ENCODE peak calls at places on chromosome 6, in ten cellular contexts. One of them, this sample, is unnamed. For H3K4me1, the result is how much of the 10 kb centered on the place peaks cover.

GRCh38 chr6:151689499-151690201 is 117.8 kb upstream of the ESR1 start:
- DNase-seq in RWPE2: no peak
- DNase-seq in tibial nerve: no peak
- DNase-seq in HepG2: no peak
- DNase-seq in mammary epithelial cell: no peak
- DNase-seq in upper lobe of right lung: no peak
- DNase-seq in endothelial cell of umbilical vein: no peak
- DNase-seq in left ventricle myocardium inferior: no peak
- DNase-seq in naive thymus-derived CD4-positive, alpha-beta T cell: no peak
- DNase-seq in pancreas: no peak
- DNase-seq in this sample: no peak

GRCh38 chr6:122061855-122062254 is 337.6 kb upstream of the HSF2 start:
- DNase-seq in tibial nerve: no peak
- DNase-seq in upper lobe of right lung: no peak
- DNase-seq in HepG2: no peak
- DNase-seq in RWPE2: no peak
- DNase-seq in left ventricle myocardium inferior: no peak
- DNase-seq in endothelial cell of umbilical vein: no peak
- DNase-seq in pancreas: no peak
- DNase-seq in naive thymus-derived CD4-positive, alpha-beta T cell: no peak
- DNase-seq in mammary epithelial cell: no peak
- DNase-seq in this sample: no peak

GRCh38 chr6:106275692-106276091 is 49.9 kb downstream of the ATG5 start:
- DNase-seq in upper lobe of right lung: no peak
- DNase-seq in mammary epithelial cell: no peak
- DNase-seq in pancreas: no peak
- DNase-seq in tibial nerve: no peak
- DNase-seq in left ventricle myocardium inferior: no peak
- DNase-seq in endothelial cell of umbilical vein: no peak
- DNase-seq in HepG2: no peak
- DNase-seq in naive thymus-derived CD4-positive, alpha-beta T cell: no peak
- DNase-seq in RWPE2: no peak
- DNase-seq in this sample: no peak

GRCh38 chr6:85068221-85068620 is 303.8 kb upstream of the TBX18 start:
- DNase-seq in HepG2: no peak
- DNase-seq in tibial nerve: no peak
- DNase-seq in pancreas: no peak
- DNase-seq in RWPE2: no peak
- DNase-seq in endothelial cell of umbilical vein: no peak
- DNase-seq in mammary epithelial cell: no peak
- DNase-seq in upper lobe of right lung: no peak
- DNase-seq in naive thymus-derived CD4-positive, alpha-beta T cell: no peak
- DNase-seq in left ventricle myocardium inferior: no peak
- DNase-seq in this sample: no peak

GRCh38 chr6:12138377-12138776 is 126.3 kb downstream of the HIVEP1 start:
- DNase-seq in mammary epithelial cell: no peak
- DNase-seq in HepG2: peak
- DNase-seq in pancreas: no peak
- DNase-seq in RWPE2: no peak
- DNase-seq in upper lobe of right lung: no peak
- DNase-seq in left ventricle myocardium inferior: no peak
- DNase-seq in endothelial cell of umbilical vein: no peak
- DNase-seq in naive thymus-derived CD4-positive, alpha-beta T cell: peak
- DNase-seq in tibial nerve: no peak
- DNase-seq in this sample: no peak

GRCh38 chr6:164230259-164230658 is 815.7 kb downstream of the QKI start:
- DNase-seq in tibial nerve: no peak
- DNase-seq in upper lobe of right lung: no peak
- DNase-seq in naive thymus-derived CD4-positive, alpha-beta T cell: no peak
- DNase-seq in RWPE2: no peak
- DNase-seq in endothelial cell of umbilical vein: no peak
- DNase-seq in HepG2: no peak
- DNase-seq in pancreas: no peak
- DNase-seq in left ventricle myocardium inferior: no peak
- DNase-seq in mammary epithelial cell: no peak
- DNase-seq in this sample: no peak

GRCh38 chr6:161074496-161075140 is 83.0 kb downstream of the MAP3K4 start:
- DNase-seq in mammary epithelial cell: no peak
- DNase-seq in left ventricle myocardium inferior: no peak
- DNase-seq in naive thymus-derived CD4-positive, alpha-beta T cell: no peak
- DNase-seq in endothelial cell of umbilical vein: no peak
- DNase-seq in RWPE2: no peak
- DNase-seq in tibial nerve: no peak
- DNase-seq in upper lobe of right lung: no peak
- DNase-seq in HepG2: no peak
- DNase-seq in pancreas: no peak
- DNase-seq in this sample: no peak

GRCh38 chr6:1705630-1706029 is 95.9 kb downstream of the FOXC1 start:
- DNase-seq in pancreas: no peak
- DNase-seq in upper lobe of right lung: no peak
- DNase-seq in mammary epithelial cell: no peak
- DNase-seq in endothelial cell of umbilical vein: no peak
- DNase-seq in tibial nerve: no peak
- DNase-seq in naive thymus-derived CD4-positive, alpha-beta T cell: no peak
- DNase-seq in HepG2: no peak
- DNase-seq in RWPE2: no peak
- DNase-seq in left ventricle myocardium inferior: no peak
- DNase-seq in this sample: no peak

GRCh38 chr6:105424177-105424783 is 21.4 kb upstream of the PREP start:
- DNase-seq in RWPE2: no peak
- DNase-seq in pancreas: peak
- DNase-seq in tibial nerve: peak
- DNase-seq in endothelial cell of umbilical vein: peak
- DNase-seq in HepG2: peak
- DNase-seq in mammary epithelial cell: peak
- DNase-seq in upper lobe of right lung: no peak
- DNase-seq in naive thymus-derived CD4-positive, alpha-beta T cell: peak
- DNase-seq in left ventricle myocardium inferior: no peak
- DNase-seq in this sample: peak

GRCh38 chr6:133187657-133188453 is 53.3 kb upstream of the EYA4 start:
- DNase-seq in RWPE2: no peak
- DNase-seq in HepG2: no peak
- DNase-seq in tibial nerve: no peak
- DNase-seq in pancreas: no peak
- DNase-seq in left ventricle myocardium inferior: no peak
- DNase-seq in mammary epithelial cell: no peak
- DNase-seq in upper lobe of right lung: no peak
- DNase-seq in naive thymus-derived CD4-positive, alpha-beta T cell: no peak
- DNase-seq in endothelial cell of umbilical vein: no peak
- DNase-seq in this sample: no peak

GRCh38 chr6:170048615-170049256 is 242.1 kb downstream of the DLL1 start:
- DNase-seq in naive thymus-derived CD4-positive, alpha-beta T cell: no peak
- DNase-seq in tibial nerve: no peak
- DNase-seq in upper lobe of right lung: peak
- DNase-seq in HepG2: no peak
- DNase-seq in pancreas: no peak
- DNase-seq in mammary epithelial cell: no peak
- DNase-seq in RWPE2: peak
- DNase-seq in left ventricle myocardium inferior: no peak
- DNase-seq in endothelial cell of umbilical vein: no peak
- DNase-seq in this sample: no peak

GRCh38 chr6:20830576-20830975 is 296.3 kb downstream of the CDKAL1 start:
- DNase-seq in mammary epithelial cell: no peak
- DNase-seq in upper lobe of right lung: no peak
- DNase-seq in left ventricle myocardium inferior: no peak
- DNase-seq in naive thymus-derived CD4-positive, alpha-beta T cell: no peak
- DNase-seq in pancreas: no peak
- DNase-seq in endothelial cell of umbilical vein: no peak
- DNase-seq in HepG2: no peak
- DNase-seq in tibial nerve: no peak
- DNase-seq in RWPE2: no peak
- DNase-seq in this sample: no peak

GRCh38 chr6:43077981-43078411 is 1.9 kb downstream of the PTK7 start:
- DNase-seq in RWPE2: no peak
- DNase-seq in naive thymus-derived CD4-positive, alpha-beta T cell: no peak
- DNase-seq in mammary epithelial cell: no peak
- DNase-seq in endothelial cell of umbilical vein: no peak
- DNase-seq in pancreas: no peak
- DNase-seq in upper lobe of right lung: no peak
- DNase-seq in tibial nerve: no peak
- DNase-seq in HepG2: no peak
- DNase-seq in left ventricle myocardium inferior: no peak
- DNase-seq in this sample: no peak
- H3K4me3 ChIP-seq in RWPE2: no peak
- H3K4me3 ChIP-seq in naive thymus-derived CD4-positive, alpha-beta T cell: no peak
- H3K4me3 ChIP-seq in mammary epithelial cell: peak
- H3K4me3 ChIP-seq in endothelial cell of umbilical vein: no peak
- H3K4me3 ChIP-seq in pancreas: no peak
- H3K4me3 ChIP-seq in upper lobe of right lung: peak
- H3K4me3 ChIP-seq in tibial nerve: no peak
- H3K4me3 ChIP-seq in HepG2: peak
- H3K4me3 ChIP-seq in left ventricle myocardium inferior: no peak
- H3K4me3 ChIP-seq in this sample: peak

GRCh38 chr6:31815025-31815838 is at the start of the genes HSPA1A and HSPA1L:
- DNase-seq in naive thymus-derived CD4-positive, alpha-beta T cell: no peak
- DNase-seq in HepG2: peak
- DNase-seq in RWPE2: peak
- DNase-seq in endothelial cell of umbilical vein: peak
- DNase-seq in pancreas: peak
- DNase-seq in mammary epithelial cell: peak
- DNase-seq in left ventricle myocardium inferior: peak
- DNase-seq in upper lobe of right lung: peak
- DNase-seq in tibial nerve: peak
- DNase-seq in this sample: peak

GRCh38 chr6:31814677-31815024 is 432 bp downstream of the HSPA1L start:
- DNase-seq in left ventricle myocardium inferior: peak
- DNase-seq in endothelial cell of umbilical vein: peak
- DNase-seq in RWPE2: peak
- DNase-seq in naive thymus-derived CD4-positive, alpha-beta T cell: no peak
- DNase-seq in tibial nerve: peak
- DNase-seq in pancreas: peak
- DNase-seq in upper lobe of right lung: peak
- DNase-seq in HepG2: peak
- DNase-seq in mammary epithelial cell: peak
- DNase-seq in this sample: peak

GRCh38 chr6:31821301-31822037 is 6.1 kb upstream of the HSPA1B start:
- DNase-seq in naive thymus-derived CD4-positive, alpha-beta T cell: no peak
- DNase-seq in upper lobe of right lung: peak
- DNase-seq in tibial nerve: peak
- DNase-seq in endothelial cell of umbilical vein: peak
- DNase-seq in RWPE2: peak
- DNase-seq in HepG2: no peak
- DNase-seq in pancreas: peak
- DNase-seq in left ventricle myocardium inferior: peak
- DNase-seq in mammary epithelial cell: peak
- DNase-seq in this sample: peak

GRCh38 chr6:31822038-31822821 is 5.3 kb upstream of the HSPA1B start:
- DNase-seq in left ventricle myocardium inferior: peak
- DNase-seq in mammary epithelial cell: peak
- DNase-seq in endothelial cell of umbilical vein: peak
- DNase-seq in HepG2: peak
- DNase-seq in RWPE2: peak
- DNase-seq in naive thymus-derived CD4-positive, alpha-beta T cell: peak
- DNase-seq in upper lobe of right lung: peak
- DNase-seq in pancreas: peak
- DNase-seq in tibial nerve: peak
- DNase-seq in this sample: peak

DNA sequence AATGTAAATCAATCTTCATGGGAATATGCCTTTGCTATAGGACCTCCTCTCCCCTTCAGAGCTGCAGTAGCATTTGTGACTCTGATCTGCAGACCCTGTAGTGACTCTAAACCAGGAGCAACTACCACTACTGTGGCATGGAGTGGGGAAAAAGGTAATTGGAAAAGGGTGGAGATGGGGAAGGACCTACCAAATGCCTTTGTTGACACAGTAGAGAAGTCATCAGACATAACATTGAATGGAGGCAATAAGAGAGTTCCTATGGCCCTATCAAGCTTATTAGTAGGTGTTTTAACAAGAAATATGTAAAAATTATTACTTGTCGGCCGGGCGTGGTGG is 4.7 kb downstream of the HSPA1A start:
- DNase-seq in RWPE2: no peak
- DNase-seq in left ventricle myocardium inferior: no peak
- DNase-seq in pancreas: no peak
- DNase-seq in mammary epithelial cell: no peak
- DNase-seq in tibial nerve: no peak
- DNase-seq in naive thymus-derived CD4-positive, alpha-beta T cell: no peak
- DNase-seq in endothelial cell of umbilical vein: no peak
- DNase-seq in upper lobe of right lung: no peak
- DNase-seq in HepG2: peak
- DNase-seq in this sample: no peak
- H3K4me1 ChIP-seq in RWPE2: under half
- H3K4me1 ChIP-seq in left ventricle myocardium inferior: half or more
- H3K4me1 ChIP-seq in pancreas: under half
- H3K4me1 ChIP-seq in mammary epithelial cell: under half
- H3K4me1 ChIP-seq in tibial nerve: under half
- H3K4me1 ChIP-seq in naive thymus-derived CD4-positive, alpha-beta T cell: under half
- H3K4me1 ChIP-seq in endothelial cell of umbilical vein: under half
- H3K4me1 ChIP-seq in upper lobe of right lung: half or more
- H3K4me1 ChIP-seq in HepG2: under half
- H3K4me1 ChIP-seq in this sample: under half

GRCh38 chr6:110960014-110960390 is 1.5 kb downstream of the GTF3C6 start:
- DNase-seq in left ventricle myocardium inferior: no peak
- DNase-seq in tibial nerve: no peak
- DNase-seq in pancreas: no peak
- DNase-seq in mammary epithelial cell: no peak
- DNase-seq in upper lobe of right lung: no peak
- DNase-seq in RWPE2: no peak
- DNase-seq in HepG2: peak
- DNase-seq in endothelial cell of umbilical vein: no peak
- DNase-seq in naive thymus-derived CD4-positive, alpha-beta T cell: no peak
- DNase-seq in this sample: no peak
- H3K4me3 ChIP-seq in left ventricle myocardium inferior: no peak
- H3K4me3 ChIP-seq in tibial nerve: no peak
- H3K4me3 ChIP-seq in pancreas: no peak
- H3K4me3 ChIP-seq in mammary epithelial cell: no peak
- H3K4me3 ChIP-seq in upper lobe of right lung: no peak
- H3K4me3 ChIP-seq in RWPE2: no peak
- H3K4me3 ChIP-seq in HepG2: no peak
- H3K4me3 ChIP-seq in endothelial cell of umbilical vein: no peak
- H3K4me3 ChIP-seq in naive thymus-derived CD4-positive, alpha-beta T cell: no peak
- H3K4me3 ChIP-seq in this sample: no peak

DNA sequence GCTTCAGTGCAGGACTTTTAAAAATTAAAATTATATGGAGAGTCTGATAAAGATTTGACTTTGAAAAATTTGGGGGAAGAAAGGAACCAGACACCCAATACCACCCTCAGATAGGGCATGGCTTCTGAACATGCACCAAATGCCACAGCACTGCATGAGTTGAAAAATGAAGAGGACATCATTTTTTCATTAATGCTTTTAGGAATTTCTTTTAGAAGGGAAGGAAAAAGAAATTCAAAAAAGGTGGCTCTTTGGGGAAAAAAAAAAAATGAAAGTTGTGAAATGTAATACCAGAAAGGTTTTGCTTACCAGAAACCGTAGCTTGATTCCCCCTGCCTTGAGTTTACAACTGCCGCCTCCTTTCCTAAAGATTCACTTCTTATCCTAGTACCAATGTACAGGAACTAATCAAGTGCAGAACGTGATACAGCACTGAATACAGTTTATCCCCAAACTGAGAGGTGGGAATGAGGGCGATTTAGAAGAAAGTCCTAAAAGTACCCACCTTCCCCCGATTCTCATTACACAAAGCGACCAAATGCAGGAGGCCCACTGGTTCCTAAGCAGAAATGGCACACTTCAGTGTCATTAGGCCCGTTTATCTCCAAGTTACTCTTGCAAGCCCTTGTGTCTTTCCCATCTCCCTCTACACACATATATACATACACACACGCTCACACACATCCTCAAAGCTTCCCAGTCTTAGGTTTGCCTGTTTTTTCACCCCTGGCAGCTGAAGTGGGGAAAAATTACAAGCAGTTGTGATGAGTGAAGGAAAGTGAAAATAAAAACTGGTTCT is 2.8 kb downstream of the PPP1R10 start:
- DNase-seq in upper lobe of right lung: no peak
- DNase-seq in naive thymus-derived CD4-positive, alpha-beta T cell: no peak
- DNase-seq in RWPE2: no peak
- DNase-seq in pancreas: no peak
- DNase-seq in left ventricle myocardium inferior: no peak
- DNase-seq in HepG2: no peak
- DNase-seq in endothelial cell of umbilical vein: peak
- DNase-seq in tibial nerve: no peak
- DNase-seq in mammary epithelial cell: no peak
- DNase-seq in this sample: no peak
- H3K4me1 ChIP-seq in upper lobe of right lung: under half
- H3K4me1 ChIP-seq in naive thymus-derived CD4-positive, alpha-beta T cell: under half
- H3K4me1 ChIP-seq in RWPE2: under half
- H3K4me1 ChIP-seq in pancreas: under half
- H3K4me1 ChIP-seq in left ventricle myocardium inferior: half or more
- H3K4me1 ChIP-seq in HepG2: under half
- H3K4me1 ChIP-seq in endothelial cell of umbilical vein: under half
- H3K4me1 ChIP-seq in tibial nerve: under half
- H3K4me1 ChIP-seq in mammary epithelial cell: under half
- H3K4me1 ChIP-seq in this sample: under half

This sample was measured in HAP-1.